ENCODE peak calls at places on chromosomes 5 and 9, in ten cellular contexts. X, A, P, Z, U, W, B, L, Y and O are unnamed samples.

GRCh38 chr5:146240951-146241350 is 37.5 kb downstream of the RBM27 start:
- DNase-seq in W (no peak), P (no peak), U (no peak), Z (no peak), L (peak), A (no peak), B (no peak), X (no peak), Y (no peak), O (no peak)

GRCh38 chr9:133207021-133207531 is 2.0 kb downstream of the OBP2B start:
- DNase-seq in B (no peak), A (no peak), Y (no peak), L (no peak), X (no peak), U (no peak), W (no peak), P (peak), Z (no peak), O (no peak)

GRCh38 chr5:173496129-173496882 is 120.1 kb downstream of the BOD1 start:
- DNase-seq in U (peak), W (no peak), Y (no peak), L (peak), X (no peak), B (no peak), P (no peak), A (no peak), Z (no peak), O (no peak)

GRCh38 chr9:131697097-131697496 is 42.8 kb downstream of the RAPGEF1 start:
- DNase-seq in B (no peak), Z (no peak), X (no peak), P (no peak), A (no peak), Y (no peak), U (peak), L (peak), W (no peak), O (no peak)

GRCh38 chr5:176876506-176877431 is 22.4 kb downstream of the HK3 start:
- DNase-seq in Z (no peak), X (no peak), L (no peak), U (no peak), W (peak), A (no peak), Y (no peak), B (no peak), P (no peak), O (no peak)

GRCh38 chr5:77590347-77590746 is 48.2 kb downstream of the OTP start:
- DNase-seq in B (no peak), P (no peak), Z (no peak), L (no peak), U (no peak), W (no peak), Y (no peak), X (no peak), A (peak), O (no peak)

GRCh38 chr5:89343666-89344065 is 460.7 kb upstream of the MEF2C start:
- DNase-seq in B (no peak), U (peak), A (peak), L (no peak), Y (peak), X (peak), P (no peak), Z (no peak), W (no peak), O (no peak)

GRCh38 chr5:57751710-57752109 is 269.1 kb upstream of the ACTBL2 start:
- DNase-seq in Z (no peak), A (no peak), Y (no peak), B (no peak), W (no peak), X (no peak), L (peak), U (no peak), P (no peak), O (no peak)

GRCh38 chr5:61301820-61302563 is 30.1 kb upstream of the ZSWIM6 start:
- DNase-seq in A (no peak), P (peak), Y (peak), X (peak), U (peak), L (peak), Z (peak), B (peak), W (no peak), O (peak)

GRCh38 chr5:151949909-151950308 is 25.3 kb upstream of the GLRA1 start:
- DNase-seq in U (no peak), P (no peak), Y (no peak), L (no peak), A (no peak), Z (no peak), B (no peak), W (no peak), X (no peak), O (no peak)

GRCh38 chr5:180054226-180054625 is 17.3 kb downstream of the RNF130 start:
- DNase-seq in X (no peak), Z (no peak), W (no peak), Y (no peak), U (no peak), A (no peak), P (no peak), B (no peak), L (no peak), O (no peak)

GRCh38 chr9:129998491-129999122 is 44.4 kb downstream of the FNBP1 start:
- DNase-seq in B (no peak), P (no peak), L (no peak), Y (no peak), X (no peak), U (no peak), A (no peak), Z (no peak), W (no peak), O (no peak)

DNA sequence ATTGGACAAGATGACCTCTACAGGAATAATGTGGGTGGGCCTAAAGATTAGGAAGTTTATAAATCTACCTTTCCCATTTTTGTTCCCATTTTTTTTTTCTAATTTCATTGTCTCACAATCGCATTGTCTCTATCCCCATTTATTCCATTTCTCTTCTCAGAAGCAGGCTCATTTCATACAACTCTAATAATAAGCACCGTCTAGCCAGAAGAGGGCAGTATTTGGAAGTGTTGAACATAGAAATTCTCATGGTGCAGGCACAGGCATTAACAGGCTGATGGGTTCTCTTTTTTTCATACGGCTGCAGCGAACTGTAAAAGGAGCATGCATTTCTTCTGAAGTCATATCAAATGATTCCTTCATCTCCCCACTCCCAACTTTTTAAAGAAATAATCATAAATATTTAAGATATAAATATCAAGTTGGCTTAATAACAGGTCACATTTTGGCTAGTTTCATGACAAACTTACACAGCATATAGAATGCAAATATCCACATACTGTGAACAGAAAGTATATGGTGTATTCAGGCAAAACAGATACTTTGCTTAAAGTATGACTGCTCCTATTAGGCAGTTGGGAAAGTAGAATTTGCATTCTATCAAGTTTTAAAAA is 63.6 kb downstream of the ZNF474 start:
- DNase-seq in L (peak), P (no peak), B (peak), Y (no peak), Z (peak), U (peak), W (no peak), X (peak), A (peak), O (peak)
- TF ChIP-seq CTCF in L (peak), P (peak), B (peak), Y (peak), Z (peak), U (peak), W (peak), X (peak), A (peak), O (peak)

DNA sequence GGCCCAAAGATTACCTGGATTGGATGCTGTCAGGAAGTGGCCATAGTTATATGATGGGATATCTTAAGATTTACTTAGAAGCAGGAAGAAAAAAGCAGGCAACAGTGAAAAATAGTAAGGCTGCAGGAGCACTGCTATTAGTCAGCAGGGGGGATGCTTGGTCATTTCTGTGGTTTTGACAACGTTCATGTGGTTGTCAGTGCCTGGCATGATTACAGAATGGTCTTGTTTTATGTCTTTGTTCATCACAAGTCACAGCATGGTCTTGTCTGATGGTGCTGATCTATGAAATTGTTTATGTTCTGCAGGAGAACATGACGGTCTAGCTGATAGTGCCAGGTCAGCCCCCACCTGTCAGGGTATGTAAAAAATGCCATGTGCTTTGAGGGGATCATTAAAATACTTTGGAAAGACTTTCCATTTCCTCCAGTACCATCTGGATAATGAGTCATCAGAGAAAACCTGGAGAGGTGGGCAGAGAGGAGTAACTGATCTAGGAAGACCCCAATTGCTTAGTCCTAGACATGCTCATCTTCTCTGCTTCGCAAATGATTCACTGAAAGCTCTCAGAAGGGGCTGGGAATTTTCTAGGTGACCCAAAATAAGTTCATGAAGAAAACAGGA is 48.5 kb downstream of the PLGRKT start:
- DNase-seq in L (peak), Z (no peak), A (peak), W (no peak), P (no peak), B (no peak), U (peak), X (peak), Y (no peak), O (no peak)
- H3K4me3 ChIP-seq in L (no peak), Z (no peak), A (no peak), W (no peak), P (no peak), B (no peak), U (no peak), X (no peak), Y (no peak), O (no peak)

GRCh38 chr9:100426532-100427365 is at the start of gene MSANTD3:
- DNase-seq in A (peak), B (peak), P (peak), W (peak), Y (peak), Z (peak), L (peak), U (peak), X (peak), O (no peak)
- TF ChIP-seq CTCF in A (no peak), B (no peak), P (no peak), W (peak), Y (no peak), Z (peak), L (no peak), U (no peak), X (no peak), O (no peak)

DNA sequence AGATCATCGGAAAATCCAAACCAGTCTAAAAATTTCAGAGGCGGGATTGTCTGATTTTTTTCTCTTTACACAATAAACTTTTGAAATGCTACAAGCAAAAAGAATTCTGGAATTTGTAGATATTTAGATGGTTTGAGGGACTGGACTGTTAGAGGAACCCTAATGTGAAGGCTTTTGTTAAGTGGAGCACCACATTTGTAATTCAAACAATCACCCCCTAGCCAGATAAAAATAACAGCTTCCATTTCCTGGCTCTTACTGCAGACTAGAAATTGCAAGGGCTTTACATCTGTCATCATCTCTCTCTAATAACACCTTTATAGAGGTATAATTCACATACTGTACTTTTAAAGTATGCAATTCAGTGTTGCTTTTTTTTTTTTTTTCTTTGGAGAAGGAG is 3.8 kb upstream of the ATP6V1G1 start:
- DNase-seq in U (no peak), X (no peak), L (no peak), A (no peak), Z (no peak), P (no peak), Y (no peak), W (no peak), B (no peak), O (no peak)
- H3K4me3 ChIP-seq in U (no peak), X (no peak), L (no peak), A (no peak), Z (no peak), P (no peak), Y (no peak), W (no peak), B (no peak), O (no peak)